ENCODE peak calls at places on chromosomes 5 and 9, in five cellular contexts. O is H1, W is IMR-90, S is H9, D is mesenchymal stem cell. Q is an unnamed sample.

GRCh38 chr5:56598941-56599340 is 216.4 kb upstream of the MAP3K1 start:
- DNase-seq in O (no peak), W (no peak), S (no peak), D (no peak), Q (no peak)

GRCh38 chr9:101625871-101626270 is 31.1 kb upstream of the PPP3R2 start:
- DNase-seq in O (no peak), W (peak), S (no peak), D (no peak), Q (no peak)

GRCh38 chr5:158297002-158297527 is 438.1 kb upstream of the CLINT1 start:
- DNase-seq in O (no peak), W (no peak), S (no peak), D (no peak), Q (no peak)

GRCh38 chr9:6973762-6974161 is 216.0 kb downstream of the KDM4C start:
- DNase-seq in O (no peak), W (peak), S (no peak), D (peak), Q (no peak)

GRCh38 chr9:113738898-113739604 is 137.1 kb upstream of the ZNF618 start:
- DNase-seq in O (no peak), W (no peak), S (peak), D (peak), Q (no peak)

GRCh38 chr5:137191179-137191578 is 307.9 kb downstream of the SPOCK1 start:
- DNase-seq in O (no peak), W (no peak), S (no peak), D (no peak), Q (no peak)

GRCh38 chr5:169408166-169408565 is 107.2 kb upstream of the SLIT3 start:
- DNase-seq in O (no peak), W (no peak), S (no peak), D (no peak), Q (no peak)

GRCh38 chr5:137516961-137517360 is 17.8 kb upstream of the SPOCK1 start:
- DNase-seq in O (no peak), W (no peak), S (no peak), D (no peak), Q (no peak)

GRCh38 chr9:15293084-15293483 is 13.9 kb downstream of the TTC39B start:
- DNase-seq in O (no peak), W (no peak), S (no peak), D (no peak), Q (no peak)

GRCh38 chr5:96252596-96252995 is 180.5 kb downstream of the PCSK1 start:
- DNase-seq in O (no peak), W (no peak), S (no peak), D (no peak), Q (no peak)

GRCh38 chr9:19782005-19782404 is 6.8 kb downstream of the SLC24A2 start:
- DNase-seq in O (no peak), W (no peak), S (no peak), D (peak), Q (no peak)

GRCh38 chr9:127977877-127978647 is 2.7 kb downstream of the EEIG1 start:
- DNase-seq in O (no peak), W (peak), S (no peak), D (peak), Q (no peak)

GRCh38 chr9:121596515-121596914 is 54.9 kb upstream of the DAB2IP start:
- DNase-seq in O (no peak), W (peak), S (no peak), D (no peak), Q (no peak)

GRCh38 chr5:9499498-9499876 is 46.4 kb downstream of the SEMA5A start:
- DNase-seq in O (no peak), W (no peak), S (no peak), D (no peak), Q (no peak)

GRCh38 chr5:177126771-177127170 is 6.8 kb upstream of the NSD1 start:
- DNase-seq in O (no peak), W (no peak), S (no peak), D (no peak), Q (no peak)

GRCh38 chr5:130514984-130515690 is 610.9 kb downstream of the CHSY3 start:
- DNase-seq in O (no peak), W (peak), S (no peak), D (peak), Q (no peak)

GRCh38 chr5:127928053-127928452 is 155.5 kb upstream of the SLC12A2 start:
- DNase-seq in O (no peak), W (no peak), S (no peak), D (no peak), Q (no peak)

GRCh38 chr5:143008809-143009521 is 238.8 kb downstream of the ARHGAP26 start:
- DNase-seq in O (no peak), W (peak), S (no peak), D (peak), Q (no peak)

GRCh38 chr5:115542076-115542475 is 2.5 kb downstream of the FEM1C start:
- DNase-seq in O (no peak), W (peak), S (no peak), D (peak), Q (no peak)

GRCh38 chr9:94780516-94780950 is 54.0 kb downstream of the AOPEP start:
- DNase-seq in O (no peak), W (no peak), S (no peak), D (no peak), Q (no peak)

GRCh38 chr5:151772029-151772867 is 494 bp downstream of the G3BP1 start:
- DNase-seq in O (no peak), W (no peak), S (peak), D (peak), Q (peak)

GRCh38 chr5:75663621-75664285 is 52.5 kb downstream of the ANKDD1B start:
- DNase-seq in O (no peak), W (no peak), S (no peak), D (no peak), Q (no peak)

GRCh38 chr9:136539427-136540412 is 6.1 kb downstream of the NOTCH1 start:
- DNase-seq in O (no peak), W (no peak), S (peak), D (peak), Q (no peak)
- H2BK15ac ChIP-seq in O (no peak), W (no peak), S (no peak), D (peak), Q (no peak)

GRCh38 chr5:38831909-38832308 is 13.9 kb upstream of the OSMR start:
- DNase-seq in O (no peak), W (peak), S (peak), D (peak), Q (no peak)
- H3K14ac ChIP-seq in O (no peak), W (no peak), S (no peak), D (no peak), Q (no peak)

GRCh38 chr9:2599896-2600295 is 21.7 kb upstream of the VLDLR start:
- DNase-seq in O (no peak), W (peak), S (no peak), D (peak), Q (no peak)
- H2BK15ac ChIP-seq in O (no peak), W (no peak), S (no peak), D (no peak), Q (no peak)

GRCh38 chr5:32651089-32651488 is 60.0 kb upstream of the NPR3 start:
- DNase-seq in O (no peak), W (no peak), S (no peak), D (no peak), Q (no peak)
- H3K14ac ChIP-seq in O (no peak), W (no peak), S (no peak), D (no peak), Q (no peak)

GRCh38 chr5:168226012-168226411 is 65.4 kb upstream of the WWC1 start:
- DNase-seq in O (no peak), W (no peak), S (no peak), D (no peak), Q (no peak)
- H2BK15ac ChIP-seq in O (no peak), W (no peak), S (no peak), D (no peak), Q (no peak)

GRCh38 chr9:129340427-129341196 is 162.6 kb upstream of the IER5L start:
- DNase-seq in O (no peak), W (no peak), S (no peak), D (no peak), Q (no peak)

GRCh38 chr9:129337287-129338140 is 159.5 kb upstream of the IER5L start:
- DNase-seq in O (no peak), W (no peak), S (no peak), D (no peak), Q (no peak)

GRCh38 chr9:129336601-129337286 is 158.7 kb upstream of the IER5L start:
- DNase-seq in O (no peak), W (peak), S (peak), D (peak), Q (no peak)

GRCh38 chr9:129339539-129340157 is 161.6 kb upstream of the IER5L start:
- DNase-seq in O (no peak), W (no peak), S (no peak), D (no peak), Q (no peak)

GRCh38 chr9:129338701-129339445 is 160.8 kb upstream of the IER5L start:
- DNase-seq in O (no peak), W (peak), S (no peak), D (peak), Q (no peak)
- H3K14ac ChIP-seq in O (no peak), W (peak), S (no peak), D (no peak), Q (peak)

GRCh38 chr5:148986636-148987035 is 76.2 kb downstream of the SH3TC2 start:
- DNase-seq in O (no peak), W (no peak), S (no peak), D (peak), Q (no peak)
- H2BK15ac ChIP-seq in O (no peak), W (no peak), S (no peak), D (no peak), Q (no peak)

GRCh38 chr5:124516567-124516966 is 229.9 kb downstream of the ZNF608 start:
- DNase-seq in O (no peak), W (no peak), S (no peak), D (no peak), Q (no peak)

GRCh38 chr5:124513216-124513615 is 233.2 kb downstream of the ZNF608 start:
- DNase-seq in O (no peak), W (peak), S (no peak), D (peak), Q (no peak)

GRCh38 chr5:124512236-124512635 is 234.2 kb downstream of the ZNF608 start:
- DNase-seq in O (no peak), W (peak), S (no peak), D (no peak), Q (no peak)

GRCh38 chr5:124515494-124516222 is 230.8 kb downstream of the ZNF608 start:
- DNase-seq in O (no peak), W (no peak), S (no peak), D (no peak), Q (no peak)

GRCh38 chr5:124514966-124515365 is 231.5 kb downstream of the ZNF608 start:
- DNase-seq in O (no peak), W (no peak), S (no peak), D (no peak), Q (no peak)
- H3K14ac ChIP-seq in O (no peak), W (no peak), S (no peak), D (no peak), Q (no peak)

Q was measured in neuronal stem cell.